ENCODE peak calls at places on chromosome 16, in seven cellular contexts. S is right lobe of liver, N is body of pancreas, O is ascending aorta, G is colonic mucosa, Q is testis, M is breast epithelium. L is an unnamed sample.
A peak's percentile ranks its signal among the peaks of the same experiment; 100 is the strongest.

GRCh38 chr16:69123894-69124293 is 8.5 kb downstream of the CHTF8 start:
- DNase-seq in S (no peak), N (peak; percentile 76), O (no peak), G (peak; percentile 70), Q (peak; percentile 62), M (no peak), L (peak; percentile 68)

GRCh38 chr16:59192551-59193199 is 458.6 kb upstream of the GOT2 start:
- DNase-seq in S (no peak), N (no peak), O (no peak), G (peak; percentile 19), Q (peak; percentile 60), M (no peak), L (no peak)

GRCh38 chr16:81740163-81740562 is 38.9 kb upstream of the PLCG2 start:
- DNase-seq in S (no peak), N (no peak), O (no peak), G (no peak), Q (no peak), M (no peak), L (no peak)

GRCh38 chr16:82027629-82028035 is 7.4 kb upstream of the HSD17B2 start:
- DNase-seq in S (peak; percentile 48), N (no peak), O (no peak), G (no peak), Q (no peak), M (no peak), L (no peak)

GRCh38 chr16:69073181-69073669 is 32.2 kb upstream of the HAS3 start:
- DNase-seq in S (no peak), N (no peak), O (no peak), G (no peak), Q (no peak), M (no peak), L (no peak)

GRCh38 chr16:83840060-83840617 is 32.4 kb downstream of the HSBP1 start:
- DNase-seq in S (no peak), N (no peak), O (no peak), G (no peak), Q (no peak), M (no peak), L (no peak)

GRCh38 chr16:78297066-78297666 is 197.7 kb downstream of the WWOX start:
- DNase-seq in S (no peak), N (peak; percentile 22), O (no peak), G (peak; percentile 29), Q (no peak), M (no peak), L (no peak)

GRCh38 chr16:54050281-54051210 is 236.0 kb downstream of the IRX3 start:
- DNase-seq in S (no peak), N (no peak), O (no peak), G (no peak), Q (no peak), M (no peak), L (no peak)

GRCh38 chr16:48558269-48558915 is 51.6 kb downstream of the N4BP1 start:
- DNase-seq in S (no peak), N (no peak), O (no peak), G (no peak), Q (no peak), M (no peak), L (no peak)

GRCh38 chr16:7304257-7304656 is 28.4 kb upstream of the RBFOX1 start:
- DNase-seq in S (no peak), N (no peak), O (no peak), G (no peak), Q (no peak), M (no peak), L (no peak)
- H3K4me3 ChIP-seq in S (no peak overlapping the region), N (no peak overlapping the region), O (no peak overlapping the region), G (no peak overlapping the region), Q (peak overlapping the region; percentile 43), M (no peak overlapping the region), L (no peak overlapping the region)

GRCh38 chr16:85649978-85650863 is 37.1 kb downstream of the GSE1 start:
- DNase-seq in S (no peak), N (no peak), O (no peak), G (no peak), Q (no peak), M (no peak), L (no peak)
- H3K9me3 ChIP-seq in S (no peaks in the 10 kb centered on the region), N (no peaks in the 10 kb centered on the region), O (no peaks in the 10 kb centered on the region), G (no peaks in the 10 kb centered on the region), Q (no peaks in the 10 kb centered on the region), M (no peaks in the 10 kb centered on the region), L (no peaks in the 10 kb centered on the region)

DNA sequence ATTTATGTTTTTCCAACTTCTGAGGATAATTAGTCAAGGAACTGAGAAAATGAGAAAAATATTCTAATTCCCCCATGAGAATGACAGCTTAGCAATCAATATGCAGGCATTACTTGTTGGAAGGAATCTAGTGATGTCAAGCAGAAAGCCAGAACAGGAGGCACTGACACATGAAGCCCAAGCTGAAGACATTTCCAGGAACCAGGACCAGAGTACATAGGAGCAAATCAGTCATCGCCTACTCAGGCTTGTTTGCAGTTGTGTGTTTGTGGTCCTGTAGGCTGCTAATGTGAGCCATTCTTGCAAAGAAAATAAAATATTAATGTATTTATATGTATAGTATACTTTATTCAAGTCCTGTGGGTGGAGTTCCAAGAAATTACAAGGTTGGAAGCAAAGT is 89.7 kb downstream of the SALL1 start:
- DNase-seq in S (no peak), N (no peak), O (no peak), G (no peak), Q (no peak), M (no peak), L (no peak)
- H3K4me1 ChIP-seq in S (peaks cover 27% of the 10 kb centered on the region), N (no peaks in the 10 kb centered on the region), O (no peaks in the 10 kb centered on the region), G (no peaks in the 10 kb centered on the region), Q (no peaks in the 10 kb centered on the region), M (no peaks in the 10 kb centered on the region), L (no peaks in the 10 kb centered on the region)

GRCh38 chr16:18799500-18799899 is 1.8 kb downstream of the ARL6IP1 start:
- DNase-seq in S (no peak), N (no peak), O (no peak), G (no peak), Q (no peak), M (no peak), L (no peak)
- H3K4me3 ChIP-seq in S (no peak overlapping the region), N (no peak overlapping the region), O (peak overlapping the region; percentile 86), G (no peak overlapping the region), Q (peak overlapping the region; percentile 84), M (peak overlapping the region; percentile 97), L (peak overlapping the region; percentile 66)

GRCh38 chr16:35404273-35404672 is 1944.9 kb downstream of the TP53TG3F start:
- DNase-seq in S (no peak), N (no peak), O (no peak), G (no peak), Q (no peak), M (no peak), L (no peak)

GRCh38 chr16:35398208-35398607 is 1938.8 kb downstream of the TP53TG3F start:
- DNase-seq in S (no peak), N (no peak), O (no peak), G (no peak), Q (no peak), M (no peak), L (no peak)

DNA sequence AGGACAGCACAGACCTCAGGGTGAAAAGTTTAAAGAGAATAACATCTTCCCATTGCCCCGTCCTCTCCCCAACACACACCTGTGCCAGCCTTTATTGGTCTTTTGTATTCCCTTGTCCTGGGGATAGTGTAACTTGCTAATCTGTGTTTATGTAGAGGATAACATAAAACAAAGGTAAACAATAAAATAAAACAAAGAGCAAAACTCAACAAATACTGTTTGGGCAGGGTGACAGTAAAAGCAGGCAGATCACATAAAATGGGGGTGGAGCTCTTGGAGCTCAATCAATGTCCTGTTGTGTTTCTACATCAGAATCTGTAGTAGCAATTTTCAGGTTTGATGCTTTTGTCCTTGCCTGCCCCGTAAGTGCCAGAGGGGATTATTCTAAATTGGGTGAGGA is 1939.7 kb downstream of the TP53TG3F start:
- DNase-seq in S (no peak), N (no peak), O (no peak), G (no peak), Q (no peak), M (no peak), L (no peak)
- H3K9me3 ChIP-seq in S (no peaks in the 10 kb centered on the region), N (no peaks in the 10 kb centered on the region), O (no peaks in the 10 kb centered on the region), G (no peaks in the 10 kb centered on the region), Q (no peaks in the 10 kb centered on the region), M (no peaks in the 10 kb centered on the region), L (no peaks in the 10 kb centered on the region)

GRCh38 chr16:67562918-67563707 is 787 bp downstream of the CTCF start:
- DNase-seq in S (peak; percentile 69), N (peak; percentile 70), O (peak; percentile 77), G (peak; percentile 60), Q (peak; percentile 58), M (peak; percentile 43), L (peak; percentile 69)

GRCh38 chr16:67561501-67561823 is 864 bp upstream of the CTCF start:
- DNase-seq in S (no peak), N (no peak), O (no peak), G (no peak), Q (no peak), M (no peak), L (no peak)

GRCh38 chr16:67561824-67562525 is 351 bp upstream of the CTCF start:
- DNase-seq in S (peak; percentile 98), N (peak; percentile 97), O (peak; percentile 97), G (peak; percentile 97), Q (peak; percentile 96), M (peak; percentile 96), L (peak; percentile 96)

GRCh38 chr16:67563708-67564468 is 1.6 kb downstream of the CTCF start:
- DNase-seq in S (no peak), N (peak; percentile 78), O (peak; percentile 85), G (peak; percentile 62), Q (no peak), M (peak; percentile 63), L (no peak)

GRCh38 chr16:67562526-67562917 is at the start of gene CTCF:
- DNase-seq in S (peak; percentile 92), N (peak; percentile 86), O (peak; percentile 88), G (peak; percentile 80), Q (peak; percentile 86), M (no peak), L (peak; percentile 90)
- H3K4me1 ChIP-seq in S (peaks cover 25% of the 10 kb centered on the region), N (peaks cover 31% of the 10 kb centered on the region), O (peaks cover 24% of the 10 kb centered on the region), G (peaks cover 6% of the 10 kb centered on the region), Q (peaks cover 15% of the 10 kb centered on the region), M (peaks cover 8% of the 10 kb centered on the region), L (peaks cover 35% of the 10 kb centered on the region)

GRCh38 chr16:46828292-46828691 is 2.7 kb downstream of the C16orf87 start:
- DNase-seq in S (no peak), N (no peak), O (no peak), G (no peak), Q (no peak), M (no peak), L (no peak)

GRCh38 chr16:46822270-46822669 is 8.7 kb downstream of the C16orf87 start:
- DNase-seq in S (no peak), N (no peak), O (no peak), G (no peak), Q (no peak), M (no peak), L (no peak)

GRCh38 chr16:46828943-46829342 is 2.0 kb downstream of the C16orf87 start:
- DNase-seq in S (no peak), N (no peak), O (no peak), G (no peak), Q (no peak), M (no peak), L (no peak)

GRCh38 chr16:46830417-46830901 is 521 bp downstream of the C16orf87 start:
- DNase-seq in S (peak; percentile 59), N (peak; percentile 28), O (peak; percentile 64), G (peak; percentile 54), Q (peak; percentile 35), M (no peak), L (peak; percentile 60)

GRCh38 chr16:46826618-46827017 is 4.4 kb downstream of the C16orf87 start:
- DNase-seq in S (no peak), N (no peak), O (no peak), G (no peak), Q (no peak), M (no peak), L (no peak)
- H3K4me3 ChIP-seq in S (no peak overlapping the region), N (no peak overlapping the region), O (no peak overlapping the region), G (no peak overlapping the region), Q (no peak overlapping the region), M (no peak overlapping the region), L (no peak overlapping the region)